ENCODE peak calls at places on chromosome 13, in six cellular contexts. D is astrocyte of the hippocampus, P is AG09309, J is fibroblast of the conjunctiva, O is NCI-H524, Y is left ventricle myocardium inferior. L is an unnamed sample.

GRCh38 chr13:59360108-59360507 is 803.6 kb downstream of the DIAPH3 start:
- DNase-seq in Y (no peak), O (no peak), D (no peak), P (no peak), J (no peak), L (peak)

GRCh38 chr13:70339738-70340137 is 231.5 kb upstream of the KLHL1 start:
- DNase-seq in P (no peak), Y (no peak), O (peak), J (no peak), D (peak), L (no peak)

GRCh38 chr13:95833126-95833525 is 156.2 kb downstream of the DNAJC3 start:
- DNase-seq in D (no peak), O (no peak), Y (no peak), P (no peak), J (no peak), L (no peak)

GRCh38 chr13:109669956-109670355 is 116.4 kb downstream of the IRS2 start:
- DNase-seq in Y (no peak), O (no peak), P (no peak), D (no peak), J (no peak), L (no peak)

GRCh38 chr13:112333756-112334543 is 42.2 kb upstream of the SPACA7 start:
- DNase-seq in Y (no peak), P (no peak), O (no peak), D (peak), J (no peak), L (no peak)

GRCh38 chr13:43489168-43489730 is 297.5 kb downstream of the ENOX1 start:
- DNase-seq in Y (peak), O (peak), P (no peak), D (no peak), J (no peak), L (no peak)

GRCh38 chr13:113655358-113656014 is 2.5 kb downstream of the ATP4B start:
- DNase-seq in O (no peak), Y (peak), D (no peak), P (no peak), J (no peak), L (no peak)

GRCh38 chr13:48165063-48165462 is 67.9 kb upstream of the ITM2B start:
- DNase-seq in O (no peak), P (no peak), D (no peak), Y (no peak), J (no peak), L (no peak)

GRCh38 chr13:73110814-73111213 is 52.0 kb downstream of the KLF5 start:
- DNase-seq in D (no peak), P (no peak), J (no peak), Y (no peak), O (no peak), L (no peak)

GRCh38 chr13:35940734-35941133 is 190.4 kb downstream of the DCLK1 start:
- DNase-seq in O (no peak), D (no peak), Y (no peak), P (no peak), J (no peak), L (no peak)

GRCh38 chr13:32107474-32107873 is 75.9 kb downstream of the FRY start:
- DNase-seq in J (no peak), Y (no peak), D (no peak), P (no peak), O (no peak), L (no peak)

GRCh38 chr13:43042410-43042921 is 19.1 kb downstream of the DNAJC15 start:
- DNase-seq in J (no peak), P (no peak), O (no peak), Y (no peak), D (no peak), L (no peak)

GRCh38 chr13:35484384-35484783 is 7.9 kb upstream of the MAB21L1 start:
- DNase-seq in O (no peak), D (no peak), J (no peak), Y (no peak), P (no peak), L (no peak)

GRCh38 chr13:22073718-22074117 is 402.8 kb downstream of the FGF9 start:
- DNase-seq in P (no peak), D (no peak), O (no peak), J (no peak), Y (no peak), L (no peak)

GRCh38 chr13:94073006-94073744 is 406.3 kb downstream of the DCT start:
- DNase-seq in D (peak), Y (no peak), O (no peak), J (peak), P (peak), L (no peak)

GRCh38 chr13:94419304-94419943 is 60.1 kb downstream of the DCT start:
- DNase-seq in J (peak), P (no peak), D (peak), Y (no peak), O (no peak), L (peak)